ENCODE peak calls at places on chromosomes 3 and 15, in seven cellular contexts. L is mesenteric fat pad; P is left colon; D is NCI-H1436; H is stimulated activated CD4-positive, alpha-beta T cell treated with anti-CD3 and anti-CD28 coated beads, Interleukin-2, amount 100 ng/mL, for 48 hours; Y is GM20000; Z is T-helper 1 cell. B is an unnamed sample.
A peak's percentile ranks its signal among the peaks of the same experiment; 100 is the strongest.

GRCh38 chr3:197718904-197719303 is 17.8 kb downstream of the RUBCN start:
- DNase-seq in L (no peak), P (no peak), D (no peak), H (no peak), Y (no peak), Z (no peak), B (no peak)

GRCh38 chr3:45227946-45228345 is 1.9 kb upstream of the TMEM158 start:
- DNase-seq in L (no peak), P (no peak), D (no peak), H (no peak), Y (no peak), Z (no peak), B (no peak)

GRCh38 chr3:64518496-64518895 is 169.3 kb downstream of the ADAMTS9 start:
- DNase-seq in L (no peak), P (no peak), D (no peak), H (no peak), Y (no peak), Z (no peak), B (no peak)

GRCh38 chr3:45711936-45712335 is 22.7 kb downstream of the SACM1L start:
- DNase-seq in L (no peak), P (no peak), D (no peak), H (no peak), Y (no peak), Z (no peak), B (no peak)

GRCh38 chr3:112497897-112498548 is 1.2 kb downstream of the BTLA start:
- DNase-seq in L (no peak), P (no peak), D (no peak), H (no peak), Y (no peak), Z (no peak), B (no peak)

GRCh38 chr15:101022306-101022705 is 103.1 kb downstream of the LRRK1 start:
- DNase-seq in L (peak; percentile 83), P (no peak), D (no peak), H (no peak), Y (no peak), Z (no peak), B (no peak)

GRCh38 chr3:150146891-150147761 is 176.4 kb upstream of the PFN2 start:
- DNase-seq in L (no peak), P (peak; percentile 13), D (no peak), H (no peak), Y (peak; percentile 8), Z (no peak), B (no peak)

GRCh38 chr15:63517202-63517601 is 12.8 kb downstream of the USP3 start:
- DNase-seq in L (no peak), P (no peak), D (no peak), H (no peak), Y (no peak), Z (no peak), B (no peak)

GRCh38 chr3:185290266-185290665 is 36.4 kb upstream of the EHHADH start:
- DNase-seq in L (no peak), P (no peak), D (no peak), H (no peak), Y (peak; percentile 36), Z (no peak), B (no peak)

GRCh38 chr15:101496198-101496986 is 6.9 kb upstream of the PCSK6 start:
- DNase-seq in L (no peak), P (peak; percentile 74), D (no peak), H (no peak), Y (peak; percentile 23), Z (no peak), B (no peak)

GRCh38 chr15:88736204-88736603 is 67.0 kb upstream of the ACAN start:
- DNase-seq in L (no peak), P (no peak), D (no peak), H (no peak), Y (no peak), Z (no peak), B (no peak)

GRCh38 chr3:129585949-129586657 is 20.4 kb downstream of the PLXND1 start:
- DNase-seq in L (no peak), P (no peak), D (no peak), H (no peak), Y (no peak), Z (no peak), B (no peak)

GRCh38 chr15:42066764-42067415 is 27.5 kb downstream of the PLA2G4D start:
- DNase-seq in L (no peak), P (no peak), D (no peak), H (no peak), Y (no peak), Z (no peak), B (no peak)

GRCh38 chr15:48032911-48033310 is 87.9 kb upstream of the SLC24A5 start:
- DNase-seq in L (no peak), P (no peak), D (no peak), H (no peak), Y (no peak), Z (no peak), B (no peak)

B was measured in T-helper 2 cell.